ENCODE peak calls at places on chromosomes 16 and 17, in seven cellular contexts. One of them, this sample, is unnamed.

GRCh38 chr17:81330884-81331245 is 35.8 kb upstream of the SLC38A10 start:
- ATAC-seq in heart right ventricle: no peak
- ATAC-seq in foreskin keratinocyte: no peak
- ATAC-seq in HepG2: no peak
- ATAC-seq in right cardiac atrium: no peak
- ATAC-seq in T-cell: no peak
- ATAC-seq in heart left ventricle: no peak
- ATAC-seq in this sample: no peak

GRCh38 chr16:78292726-78293380 is 193.4 kb downstream of the WWOX start:
- ATAC-seq in T-cell: no peak
- ATAC-seq in HepG2: peak; percentile 87
- ATAC-seq in right cardiac atrium: no peak
- ATAC-seq in foreskin keratinocyte: no peak
- ATAC-seq in heart right ventricle: no peak
- ATAC-seq in heart left ventricle: no peak
- ATAC-seq in this sample: no peak

GRCh38 chr17:32970281-32970680 is 21.4 kb upstream of the SPACA3 start:
- ATAC-seq in foreskin keratinocyte: no peak
- ATAC-seq in T-cell: no peak
- ATAC-seq in heart right ventricle: no peak
- ATAC-seq in right cardiac atrium: no peak
- ATAC-seq in HepG2: no peak
- ATAC-seq in heart left ventricle: peak; percentile 92
- ATAC-seq in this sample: no peak

GRCh38 chr17:8002646-8003593 is 505 bp downstream of the GUCY2D start:
- ATAC-seq in T-cell: no peak
- ATAC-seq in heart right ventricle: no peak
- ATAC-seq in HepG2: no peak
- ATAC-seq in heart left ventricle: no peak
- ATAC-seq in right cardiac atrium: peak; percentile 45
- ATAC-seq in foreskin keratinocyte: no peak
- ATAC-seq in this sample: no peak

GRCh38 chr16:11289202-11289601 is 8.1 kb upstream of the PRM1 start:
- ATAC-seq in HepG2: no peak
- ATAC-seq in heart right ventricle: no peak
- ATAC-seq in right cardiac atrium: no peak
- ATAC-seq in heart left ventricle: no peak
- ATAC-seq in T-cell: no peak
- ATAC-seq in foreskin keratinocyte: no peak
- ATAC-seq in this sample: no peak

GRCh38 chr17:80512233-80512632 is 32.4 kb upstream of the RPTOR start:
- ATAC-seq in heart left ventricle: no peak
- ATAC-seq in right cardiac atrium: peak; percentile 25
- ATAC-seq in foreskin keratinocyte: no peak
- ATAC-seq in HepG2: peak; percentile 15
- ATAC-seq in heart right ventricle: no peak
- ATAC-seq in T-cell: no peak
- ATAC-seq in this sample: peak; percentile 28

GRCh38 chr17:59812139-59812538 is 80.6 kb downstream of the TUBD1 start:
- ATAC-seq in HepG2: no peak
- ATAC-seq in foreskin keratinocyte: no peak
- ATAC-seq in T-cell: no peak
- ATAC-seq in heart left ventricle: no peak
- ATAC-seq in heart right ventricle: no peak
- ATAC-seq in right cardiac atrium: no peak
- ATAC-seq in this sample: no peak

GRCh38 chr17:45284176-45285140 is 22.6 kb upstream of the SPATA32 start:
- ATAC-seq in HepG2: peak; percentile 65
- ATAC-seq in heart left ventricle: peak; percentile 42
- ATAC-seq in heart right ventricle: peak; percentile 83
- ATAC-seq in foreskin keratinocyte: peak; percentile 32
- ATAC-seq in right cardiac atrium: peak; percentile 54
- ATAC-seq in T-cell: peak; percentile 67
- ATAC-seq in this sample: peak; percentile 26

GRCh38 chr16:89013111-89013510 is 36.1 kb upstream of the CBFA2T3 start:
- ATAC-seq in heart left ventricle: no peak
- ATAC-seq in HepG2: no peak
- ATAC-seq in heart right ventricle: no peak
- ATAC-seq in T-cell: no peak
- ATAC-seq in right cardiac atrium: no peak
- ATAC-seq in foreskin keratinocyte: no peak
- ATAC-seq in this sample: no peak

GRCh38 chr17:27630607-27631408 is at the start of gene LGALS9:
- ATAC-seq in right cardiac atrium: peak; percentile 36
- ATAC-seq in heart right ventricle: peak; percentile 36
- ATAC-seq in foreskin keratinocyte: no peak
- ATAC-seq in HepG2: no peak
- ATAC-seq in heart left ventricle: peak; percentile 34
- ATAC-seq in T-cell: peak; percentile 82
- ATAC-seq in this sample: peak; percentile 28

GRCh38 chr16:86566601-86566965 is at the start of gene FOXC2:
- ATAC-seq in heart left ventricle: peak; percentile 74
- ATAC-seq in T-cell: no peak
- ATAC-seq in foreskin keratinocyte: peak; percentile 69
- ATAC-seq in right cardiac atrium: peak; percentile 77
- ATAC-seq in HepG2: no peak
- ATAC-seq in heart right ventricle: peak; percentile 64
- ATAC-seq in this sample: peak; percentile 60

GRCh38 chr17:45060382-45060823 is 714 bp upstream of the NMT1 start:
- ATAC-seq in T-cell: no peak
- ATAC-seq in heart left ventricle: no peak
- ATAC-seq in foreskin keratinocyte: no peak
- ATAC-seq in heart right ventricle: peak; percentile 6
- ATAC-seq in HepG2: peak; percentile 39
- ATAC-seq in right cardiac atrium: peak; percentile 18
- ATAC-seq in this sample: no peak

GRCh38 chr16:55828680-55829079 is 4.2 kb downstream of the CES1 start:
- ATAC-seq in heart right ventricle: no peak
- ATAC-seq in HepG2: no peak
- ATAC-seq in T-cell: no peak
- ATAC-seq in foreskin keratinocyte: no peak
- ATAC-seq in right cardiac atrium: no peak
- ATAC-seq in heart left ventricle: no peak
- ATAC-seq in this sample: no peak

GRCh38 chr16:4081577-4082021 is 34.6 kb downstream of the ADCY9 start:
- ATAC-seq in foreskin keratinocyte: no peak
- ATAC-seq in HepG2: no peak
- ATAC-seq in heart left ventricle: no peak
- ATAC-seq in heart right ventricle: no peak
- ATAC-seq in T-cell: peak; percentile 76
- ATAC-seq in right cardiac atrium: no peak
- ATAC-seq in this sample: no peak

GRCh38 chr16:11401161-11402050 is 56.1 kb downstream of the RMI2 start:
- ATAC-seq in HepG2: peak; percentile 29
- ATAC-seq in heart left ventricle: peak; percentile 71
- ATAC-seq in heart right ventricle: peak; percentile 71
- ATAC-seq in T-cell: no peak
- ATAC-seq in foreskin keratinocyte: no peak
- ATAC-seq in right cardiac atrium: peak; percentile 50
- ATAC-seq in this sample: no peak

GRCh38 chr16:17459903-17460521 is 10.7 kb downstream of the XYLT1 start:
- ATAC-seq in T-cell: no peak
- ATAC-seq in HepG2: no peak
- ATAC-seq in heart left ventricle: peak; percentile 51
- ATAC-seq in heart right ventricle: peak; percentile 47
- ATAC-seq in right cardiac atrium: peak; percentile 76
- ATAC-seq in foreskin keratinocyte: peak; percentile 23
- ATAC-seq in this sample: no peak

GRCh38 chr17:82419471-82419995 is 1.1 kb upstream of the OGFOD3 start:
- ATAC-seq in heart right ventricle: no peak
- ATAC-seq in heart left ventricle: no peak
- ATAC-seq in right cardiac atrium: no peak
- ATAC-seq in foreskin keratinocyte: no peak
- ATAC-seq in T-cell: no peak
- ATAC-seq in HepG2: no peak
- ATAC-seq in this sample: no peak

GRCh38 chr17:75260679-75261335 is 599 bp downstream of the GGA3 start:
- ATAC-seq in T-cell: peak; percentile 20
- ATAC-seq in heart right ventricle: no peak
- ATAC-seq in right cardiac atrium: no peak
- ATAC-seq in heart left ventricle: peak; percentile 10
- ATAC-seq in HepG2: peak; percentile 41
- ATAC-seq in foreskin keratinocyte: peak; percentile 42
- ATAC-seq in this sample: peak; percentile 33

GRCh38 chr16:78594191-78594590 is 494.7 kb downstream of the WWOX start:
- ATAC-seq in foreskin keratinocyte: no peak
- ATAC-seq in T-cell: no peak
- ATAC-seq in heart right ventricle: no peak
- ATAC-seq in heart left ventricle: no peak
- ATAC-seq in right cardiac atrium: no peak
- ATAC-seq in HepG2: no peak
- ATAC-seq in this sample: no peak

GRCh38 chr17:76601042-76601441 is 15.4 kb upstream of the ST6GALNAC2 start:
- ATAC-seq in HepG2: no peak
- ATAC-seq in heart left ventricle: no peak
- ATAC-seq in right cardiac atrium: no peak
- ATAC-seq in heart right ventricle: no peak
- ATAC-seq in T-cell: no peak
- ATAC-seq in foreskin keratinocyte: no peak
- ATAC-seq in this sample: no peak

GRCh38 chr16:19307587-19308241 is 22.2 kb downstream of the CLEC19A start:
- ATAC-seq in HepG2: peak; percentile 44
- ATAC-seq in right cardiac atrium: no peak
- ATAC-seq in heart left ventricle: no peak
- ATAC-seq in foreskin keratinocyte: no peak
- ATAC-seq in T-cell: no peak
- ATAC-seq in heart right ventricle: no peak
- ATAC-seq in this sample: no peak

GRCh38 chr16:4682084-4682581 is 11.2 kb upstream of the NUDT16L1 start:
- ATAC-seq in heart left ventricle: no peak
- ATAC-seq in T-cell: no peak
- ATAC-seq in HepG2: no peak
- ATAC-seq in heart right ventricle: no peak
- ATAC-seq in foreskin keratinocyte: no peak
- ATAC-seq in right cardiac atrium: no peak
- ATAC-seq in this sample: no peak

GRCh38 chr16:77876776-77877175 is 88.4 kb downstream of the VAT1L start:
- ATAC-seq in HepG2: no peak
- ATAC-seq in heart left ventricle: no peak
- ATAC-seq in right cardiac atrium: no peak
- ATAC-seq in foreskin keratinocyte: no peak
- ATAC-seq in T-cell: no peak
- ATAC-seq in heart right ventricle: no peak
- ATAC-seq in this sample: no peak

GRCh38 chr16:79334127-79334526 is 266.4 kb downstream of the MAF start:
- ATAC-seq in foreskin keratinocyte: no peak
- ATAC-seq in T-cell: no peak
- ATAC-seq in heart left ventricle: no peak
- ATAC-seq in heart right ventricle: no peak
- ATAC-seq in HepG2: peak; percentile 83
- ATAC-seq in right cardiac atrium: no peak
- ATAC-seq in this sample: no peak

GRCh38 chr17:45574376-45574775 is 83.9 kb upstream of the PLEKHM1 start:
- ATAC-seq in foreskin keratinocyte: no peak
- ATAC-seq in heart right ventricle: no peak
- ATAC-seq in HepG2: no peak
- ATAC-seq in right cardiac atrium: no peak
- ATAC-seq in T-cell: no peak
- ATAC-seq in heart left ventricle: no peak
- ATAC-seq in this sample: peak; percentile 83

GRCh38 chr16:2526135-2526534 is 5.1 kb downstream of the CEMP1 start:
- ATAC-seq in T-cell: no peak
- ATAC-seq in heart left ventricle: no peak
- ATAC-seq in heart right ventricle: no peak
- ATAC-seq in foreskin keratinocyte: no peak
- ATAC-seq in right cardiac atrium: no peak
- ATAC-seq in HepG2: no peak
- ATAC-seq in this sample: no peak

GRCh38 chr16:4386452-4386813 is 14.8 kb downstream of the VASN start:
- ATAC-seq in heart right ventricle: no peak
- ATAC-seq in heart left ventricle: peak; percentile 2
- ATAC-seq in foreskin keratinocyte: no peak
- ATAC-seq in T-cell: no peak
- ATAC-seq in HepG2: peak; percentile 2
- ATAC-seq in right cardiac atrium: no peak
- ATAC-seq in this sample: peak; percentile 50

GRCh38 chr17:36705651-36706436 is 104.5 kb downstream of the MRM1 start:
- ATAC-seq in foreskin keratinocyte: peak; percentile 58
- ATAC-seq in HepG2: peak; percentile 93
- ATAC-seq in heart right ventricle: no peak
- ATAC-seq in heart left ventricle: no peak
- ATAC-seq in right cardiac atrium: no peak
- ATAC-seq in T-cell: peak; percentile 70
- ATAC-seq in this sample: peak; percentile 95

GRCh38 chr16:28573738-28574718 is 20.3 kb downstream of the SGF29 start:
- ATAC-seq in right cardiac atrium: peak; percentile 5
- ATAC-seq in foreskin keratinocyte: no peak
- ATAC-seq in HepG2: no peak
- ATAC-seq in heart right ventricle: no peak
- ATAC-seq in T-cell: no peak
- ATAC-seq in heart left ventricle: no peak
- ATAC-seq in this sample: no peak

GRCh38 chr17:42886283-42887176 is 14.1 kb upstream of the G6PC1 start:
- ATAC-seq in HepG2: peak; percentile 78
- ATAC-seq in heart left ventricle: peak; percentile 46
- ATAC-seq in T-cell: no peak
- ATAC-seq in heart right ventricle: no peak
- ATAC-seq in foreskin keratinocyte: no peak
- ATAC-seq in right cardiac atrium: peak; percentile 17
- ATAC-seq in this sample: no peak

GRCh38 chr17:1871743-1872142 is 41.9 kb downstream of the RPA1 start:
- ATAC-seq in right cardiac atrium: no peak
- ATAC-seq in T-cell: peak; percentile 52
- ATAC-seq in foreskin keratinocyte: no peak
- ATAC-seq in HepG2: no peak
- ATAC-seq in heart left ventricle: no peak
- ATAC-seq in heart right ventricle: no peak
- ATAC-seq in this sample: no peak

GRCh38 chr17:58414596-58414997 is 2.7 kb downstream of the RNF43 start:
- ATAC-seq in heart right ventricle: no peak
- ATAC-seq in foreskin keratinocyte: peak; percentile 6
- ATAC-seq in T-cell: no peak
- ATAC-seq in HepG2: no peak
- ATAC-seq in heart left ventricle: no peak
- ATAC-seq in right cardiac atrium: no peak
- ATAC-seq in this sample: no peak

GRCh38 chr16:67961551-67961957 is 6.9 kb downstream of the SLC12A4 start:
- ATAC-seq in heart right ventricle: no peak
- ATAC-seq in T-cell: no peak
- ATAC-seq in foreskin keratinocyte: peak; percentile 88
- ATAC-seq in heart left ventricle: peak; percentile 13
- ATAC-seq in HepG2: no peak
- ATAC-seq in right cardiac atrium: no peak
- ATAC-seq in this sample: no peak

GRCh38 chr16:65225488-65225887 is 103.6 kb upstream of the CDH11 start:
- ATAC-seq in heart left ventricle: no peak
- ATAC-seq in heart right ventricle: no peak
- ATAC-seq in foreskin keratinocyte: no peak
- ATAC-seq in right cardiac atrium: no peak
- ATAC-seq in T-cell: no peak
- ATAC-seq in HepG2: no peak
- ATAC-seq in this sample: no peak

GRCh38 chr17:61174310-61174709 is 225.3 kb upstream of the TBX2 start:
- ATAC-seq in HepG2: no peak
- ATAC-seq in right cardiac atrium: no peak
- ATAC-seq in T-cell: no peak
- ATAC-seq in heart right ventricle: no peak
- ATAC-seq in heart left ventricle: no peak
- ATAC-seq in foreskin keratinocyte: no peak
- ATAC-seq in this sample: no peak

GRCh38 chr16:81558444-81559175 is 114.0 kb downstream of the CMIP start:
- ATAC-seq in heart left ventricle: peak; percentile 38
- ATAC-seq in foreskin keratinocyte: peak; percentile 57
- ATAC-seq in HepG2: peak; percentile 84
- ATAC-seq in right cardiac atrium: peak; percentile 71
- ATAC-seq in heart right ventricle: peak; percentile 59
- ATAC-seq in T-cell: no peak
- ATAC-seq in this sample: no peak

GRCh38 chr17:7977039-7977438 is 25.4 kb upstream of the GUCY2D start:
- ATAC-seq in right cardiac atrium: no peak
- ATAC-seq in T-cell: no peak
- ATAC-seq in foreskin keratinocyte: no peak
- ATAC-seq in heart right ventricle: no peak
- ATAC-seq in HepG2: no peak
- ATAC-seq in heart left ventricle: no peak
- ATAC-seq in this sample: no peak

GRCh38 chr17:63641678-63642077 is 19.5 kb downstream of the MAP3K3 start:
- ATAC-seq in heart right ventricle: peak; percentile 80
- ATAC-seq in T-cell: no peak
- ATAC-seq in HepG2: no peak
- ATAC-seq in foreskin keratinocyte: no peak
- ATAC-seq in right cardiac atrium: peak; percentile 76
- ATAC-seq in heart left ventricle: peak; percentile 46
- ATAC-seq in this sample: no peak